ENCODE peak calls at places on chromosome 6, in nine cellular contexts. X is stimulated activated CD8-positive, alpha-beta memory T cell treated with anti-CD3 and anti-CD28 coated beads, Interleukin-4, amount 100 ng/mL, for 4 hours; S is NCI-H2081; M is brain pericyte; K is NCI-H1092; V is immature natural killer cell; A is breast epithelium; P is iris pigment epithelial cell; E is testis. W is an unnamed sample.

GRCh38 chr6:91043751-91044150 is 456.9 kb upstream of the MAP3K7 start:
- DNase-seq in X (no peak), S (no peak), M (no peak), K (no peak), V (no peak), A (no peak), P (no peak), E (no peak), W (no peak)

GRCh38 chr6:117605169-117605826 is 3.0 kb upstream of the GOPC start:
- DNase-seq in X (no peak), S (peak), M (peak), K (peak), V (peak), A (no peak), P (peak), E (peak), W (peak)

GRCh38 chr6:158568549-158568948 is 8.7 kb downstream of the TMEM181 start:
- DNase-seq in X (no peak), S (no peak), M (no peak), K (no peak), V (no peak), A (no peak), P (no peak), E (no peak), W (no peak)

GRCh38 chr6:116206231-116206903 is 47.5 kb downstream of the TSPYL4 start:
- DNase-seq in X (no peak), S (no peak), M (no peak), K (no peak), V (no peak), A (no peak), P (peak), E (no peak), W (peak)

GRCh38 chr6:16393326-16393725 is 154.9 kb downstream of the GMPR start:
- DNase-seq in X (no peak), S (no peak), M (no peak), K (no peak), V (no peak), A (no peak), P (no peak), E (no peak), W (no peak)

GRCh38 chr6:52416629-52417151 is 3.5 kb upstream of the EFHC1 start:
- DNase-seq in X (no peak), S (peak), M (no peak), K (peak), V (peak), A (no peak), P (peak), E (no peak), W (peak)

GRCh38 chr6:170019259-170020040 is 268.0 kb downstream of the ERMARD start:
- DNase-seq in X (no peak), S (no peak), M (no peak), K (no peak), V (no peak), A (no peak), P (no peak), E (no peak), W (no peak)

GRCh38 chr6:160679402-160679769 is 15.3 kb upstream of the LPA start:
- DNase-seq in X (no peak), S (no peak), M (no peak), K (no peak), V (no peak), A (no peak), P (no peak), E (peak), W (no peak)

GRCh38 chr6:7216941-7217621 is 95.9 kb downstream of the SSR1 start:
- DNase-seq in X (no peak), S (no peak), M (no peak), K (no peak), V (no peak), A (no peak), P (no peak), E (no peak), W (no peak)

GRCh38 chr6:125753218-125753936 is 3.9 kb downstream of the HEY2 start:
- DNase-seq in X (no peak), S (no peak), M (no peak), K (no peak), V (peak), A (no peak), P (peak), E (peak), W (peak)

GRCh38 chr6:124882580-124883393 is 79.5 kb upstream of the RNF217 start:
- DNase-seq in X (no peak), S (no peak), M (no peak), K (no peak), V (no peak), A (no peak), P (peak), E (no peak), W (peak)

GRCh38 chr6:74044417-74045096 is 348.6 kb downstream of the CD109 start:
- DNase-seq in X (no peak), S (no peak), M (no peak), K (no peak), V (no peak), A (no peak), P (peak), E (no peak), W (peak)

GRCh38 chr6:158125271-158125670 is 42.8 kb downstream of the SERAC1 start:
- DNase-seq in X (no peak), S (no peak), M (no peak), K (no peak), V (no peak), A (no peak), P (no peak), E (no peak), W (no peak)

GRCh38 chr6:17361013-17361412 is 32.4 kb upstream of the CAP2 start:
- DNase-seq in X (no peak), S (no peak), M (peak), K (no peak), V (no peak), A (no peak), P (peak), E (no peak), W (peak)

GRCh38 chr6:40779399-40779798 is 192.2 kb upstream of the LRFN2 start:
- DNase-seq in X (no peak), S (no peak), M (no peak), K (no peak), V (no peak), A (no peak), P (peak), E (no peak), W (peak)

GRCh38 chr6:79215233-79215824 is 19.2 kb downstream of the HMGN3 start:
- DNase-seq in X (no peak), S (no peak), M (no peak), K (no peak), V (no peak), A (no peak), P (peak), E (peak), W (peak)

GRCh38 chr6:151359486-151359885 is 31.9 kb downstream of the ZBTB2 start:
- DNase-seq in X (no peak), S (no peak), M (no peak), K (no peak), V (no peak), A (no peak), P (no peak), E (no peak), W (no peak)

GRCh38 chr6:35096129-35096852 is 44.8 kb downstream of the TCP11 start:
- DNase-seq in X (no peak), S (peak), M (no peak), K (peak), V (no peak), A (no peak), P (peak), E (no peak), W (peak)

GRCh38 chr6:52731719-52732118 is 31.6 kb downstream of the GSTA2 start:
- DNase-seq in X (no peak), S (no peak), M (no peak), K (no peak), V (no peak), A (no peak), P (no peak), E (no peak), W (no peak)

GRCh38 chr6:14635195-14635594 is 517.6 kb downstream of the CD83 start:
- DNase-seq in X (peak), S (no peak), M (no peak), K (no peak), V (peak), A (no peak), P (no peak), E (no peak), W (no peak)

GRCh38 chr6:157718788-157719187 is 104.3 kb upstream of the SNX9 start:
- DNase-seq in X (no peak), S (no peak), M (no peak), K (no peak), V (no peak), A (no peak), P (no peak), E (no peak), W (no peak)

GRCh38 chr6:33306356-33306755 is 7.5 kb downstream of the TAPBP start:
- DNase-seq in X (no peak), S (no peak), M (no peak), K (no peak), V (no peak), A (no peak), P (no peak), E (no peak), W (no peak)

GRCh38 chr6:5395719-5396118 is 134.4 kb downstream of the FARS2 start:
- DNase-seq in X (no peak), S (no peak), M (no peak), K (no peak), V (no peak), A (no peak), P (no peak), E (no peak), W (no peak)

GRCh38 chr6:163164175-163164900 is 250.2 kb upstream of the QKI start:
- DNase-seq in X (no peak), S (no peak), M (no peak), K (no peak), V (no peak), A (no peak), P (no peak), E (no peak), W (no peak)

GRCh38 chr6:74284266-74284665 is 588.3 kb downstream of the CD109 start:
- DNase-seq in X (no peak), S (no peak), M (no peak), K (no peak), V (no peak), A (no peak), P (no peak), E (no peak), W (no peak)

GRCh38 chr6:167987396-167987795 is 10.1 kb upstream of the KIF25 start:
- DNase-seq in X (no peak), S (no peak), M (no peak), K (no peak), V (no peak), A (no peak), P (no peak), E (no peak), W (no peak)

GRCh38 chr6:34234667-34235604 is 1.7 kb upstream of the HMGA1 start:
- DNase-seq in X (no peak), S (no peak), M (no peak), K (no peak), V (no peak), A (no peak), P (no peak), E (peak), W (no peak)

GRCh38 chr6:132818404-132819359 is 4.3 kb downstream of the RPS12 start:
- DNase-seq in X (no peak), S (no peak), M (no peak), K (no peak), V (no peak), A (no peak), P (peak), E (no peak), W (peak)

GRCh38 chr6:1817033-1817761 is 207.5 kb downstream of the FOXC1 start:
- DNase-seq in X (no peak), S (no peak), M (no peak), K (no peak), V (no peak), A (no peak), P (peak), E (no peak), W (peak)

GRCh38 chr6:15996030-15996429 is 132.9 kb upstream of the MYLIP start:
- DNase-seq in X (no peak), S (no peak), M (no peak), K (no peak), V (no peak), A (no peak), P (peak), E (no peak), W (no peak)

GRCh38 chr6:11050735-11051134 is 6.6 kb upstream of the ELOVL2 start:
- DNase-seq in X (no peak), S (no peak), M (no peak), K (no peak), V (no peak), A (no peak), P (peak), E (no peak), W (peak)

GRCh38 chr6:6678185-6678671 is 89.7 kb downstream of the LY86 start:
- DNase-seq in X (no peak), S (no peak), M (no peak), K (no peak), V (no peak), A (no peak), P (peak), E (no peak), W (peak)